ENCODE peak calls at places on chromosome 9, in seven cellular contexts. N is mesendoderm; A is NT2/D1; C is cardiac muscle cell; T is CD8-positive, alpha-beta memory T cell; E is GM23338; D is GM23248. X is an unnamed sample.
A peak's percentile ranks its signal among the peaks of the same experiment; 100 is the strongest.

GRCh38 chr9:81557452-81557956 is 131.8 kb downstream of the TLE1 start:
- DNase-seq in N (no peak), A (no peak), C (peak; percentile 69), T (no peak), E (no peak), D (peak; percentile 25), X (no peak)

GRCh38 chr9:126791406-126792230 is 13.2 kb upstream of the ZBTB43 start:
- DNase-seq in N (peak; percentile 41), A (no peak), C (peak; percentile 67), T (no peak), E (no peak), D (peak; percentile 70), X (no peak)

GRCh38 chr9:120735415-120736126 is 21.3 kb upstream of the MEGF9 start:
- DNase-seq in N (no peak), A (no peak), C (peak; percentile 79), T (no peak), E (no peak), D (peak; percentile 63), X (no peak)

GRCh38 chr9:20358201-20358600 is 264.1 kb downstream of the MLLT3 start:
- DNase-seq in N (no peak), A (no peak), C (peak; percentile 56), T (no peak), E (no peak), D (peak; percentile 68), X (no peak)

GRCh38 chr9:130610862-130611689 is 31.7 kb downstream of the FUBP3 start:
- DNase-seq in N (no peak), A (no peak), C (no peak), T (no peak), E (no peak), D (no peak), X (no peak)

GRCh38 chr9:133683494-133684460 is 47.6 kb downstream of the DBH start:
- DNase-seq in N (peak; percentile 79), A (no peak), C (peak; percentile 66), T (peak; percentile 93), E (no peak), D (peak; percentile 26), X (no peak)

GRCh38 chr9:135797507-135798302 is 95.7 kb downstream of the KCNT1 start:
- DNase-seq in N (peak; percentile 71), A (peak; percentile 46), C (peak; percentile 58), T (no peak), E (peak; percentile 87), D (peak; percentile 75), X (no peak)

GRCh38 chr9:68714416-68715180 is 9.6 kb downstream of the PIP5K1B start:
- DNase-seq in N (no peak), A (no peak), C (no peak), T (no peak), E (no peak), D (no peak), X (no peak)

GRCh38 chr9:38619556-38620447 is 594 bp downstream of the ANKRD18A start:
- DNase-seq in N (peak; percentile 45), A (no peak), C (no peak), T (no peak), E (peak; percentile 42), D (peak; percentile 1), X (no peak)

GRCh38 chr9:122120672-122121071 is 27.6 kb upstream of the TTLL11 start:
- DNase-seq in N (no peak), A (no peak), C (no peak), T (no peak), E (no peak), D (no peak), X (no peak)

GRCh38 chr9:116686693-116687073 is 422 bp upstream of the TRIM32 start:
- DNase-seq in N (no peak), A (no peak), C (no peak), T (no peak), E (peak; percentile 44), D (peak; percentile 55), X (no peak)

GRCh38 chr9:114038724-114039313 is 39.3 kb downstream of the AMBP start:
- DNase-seq in N (no peak), A (no peak), C (no peak), T (no peak), E (no peak), D (no peak), X (no peak)

GRCh38 chr9:79430599-79430998 is 141.2 kb upstream of the TLE4 start:
- DNase-seq in N (no peak), A (no peak), C (no peak), T (no peak), E (no peak), D (no peak), X (no peak)

GRCh38 chr9:116027951-116028350 is 125.6 kb upstream of the PAPPA start:
- DNase-seq in N (no peak), A (no peak), C (peak; percentile 56), T (no peak), E (no peak), D (no peak), X (no peak)

GRCh38 chr9:114126247-114127060 is 27.4 kb upstream of the KIF12 start:
- DNase-seq in N (no peak), A (no peak), C (no peak), T (no peak), E (peak; percentile 69), D (no peak), X (no peak)

GRCh38 chr9:133669402-133669801 is 33.2 kb downstream of the DBH start:
- DNase-seq in N (peak; percentile 44), A (no peak), C (no peak), T (no peak), E (no peak), D (no peak), X (no peak)

DNA sequence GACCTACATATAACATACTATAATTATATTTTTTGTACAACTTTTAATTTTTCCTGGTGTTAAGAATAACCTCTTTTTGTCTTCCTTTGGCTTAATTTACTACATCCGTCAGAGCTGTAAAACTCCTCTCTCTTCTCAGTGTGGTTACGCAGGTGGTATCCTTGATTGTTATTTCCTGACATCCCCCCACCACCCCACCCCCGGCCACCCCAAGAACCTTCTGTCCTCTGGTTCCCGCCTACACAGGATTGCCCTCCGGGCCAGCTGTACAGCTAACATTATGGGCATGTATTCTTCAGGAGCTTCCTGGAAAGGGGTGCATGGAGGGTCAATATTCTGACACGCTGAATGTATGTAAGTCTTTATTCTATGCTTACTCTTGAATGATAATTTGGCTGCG is 13.0 kb upstream of the ANP32B start:
- DNase-seq in N (no peak), A (no peak), C (no peak), T (no peak), E (no peak), D (no peak), X (no peak)
- H3K4me3 ChIP-seq in N (no peak overlapping the region), A (no peak overlapping the region), C (no peak overlapping the region), T (no peak overlapping the region), E (no peak overlapping the region), D (no peak overlapping the region), X (no peak overlapping the region)

DNA sequence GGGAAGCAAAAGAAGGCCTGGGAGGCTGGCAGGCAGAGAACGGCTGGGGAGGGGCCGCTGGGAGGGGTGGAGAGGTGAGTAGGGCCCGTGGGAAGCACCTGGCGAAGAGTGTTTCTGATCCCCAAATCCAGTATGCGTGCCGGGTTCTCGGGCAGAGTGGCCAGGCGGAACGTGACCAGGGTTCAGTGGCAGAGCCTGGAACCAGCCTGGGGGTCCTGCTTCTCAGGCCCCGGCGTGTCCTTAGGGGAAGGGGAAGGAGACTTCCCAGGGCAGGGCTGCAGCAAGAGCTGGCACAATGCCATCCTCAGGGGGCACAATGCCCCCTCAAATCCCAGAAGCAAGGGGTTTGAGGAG is 25.5 kb upstream of the IER5L start:
- DNase-seq in N (no peak), A (no peak), C (no peak), T (no peak), E (no peak), D (no peak), X (no peak)
- H3K4me3 ChIP-seq in N (no peak overlapping the region), A (peak overlapping the region; percentile 55), C (no peak overlapping the region), T (peak overlapping the region; percentile 76), E (peak overlapping the region; percentile 95), D (peak overlapping the region; percentile 78), X (no peak overlapping the region)

GRCh38 chr9:34459356-34459755 is 751 bp downstream of the DNAI1 start:
- DNase-seq in N (no peak), A (no peak), C (no peak), T (no peak), E (no peak), D (no peak), X (no peak)
- H3K4me3 ChIP-seq in N (no peak overlapping the region), A (no peak overlapping the region), C (no peak overlapping the region), T (no peak overlapping the region), E (peak overlapping the region; percentile 88), D (no peak overlapping the region), X (no peak overlapping the region)

GRCh38 chr9:89305868-89306267 is 5.1 kb upstream of the CKS2 start:
- DNase-seq in N (no peak), A (no peak), C (no peak), T (no peak), E (no peak), D (no peak), X (no peak)
- H3K4me3 ChIP-seq in N (no peak overlapping the region), A (no peak overlapping the region), C (no peak overlapping the region), T (no peak overlapping the region), E (no peak overlapping the region), D (no peak overlapping the region), X (no peak overlapping the region)

GRCh38 chr9:137220317-137221094 is 1.5 kb downstream of the RNF208 start:
- DNase-seq in N (no peak), A (no peak), C (no peak), T (peak; percentile 47), E (peak; percentile 31), D (no peak), X (no peak)

GRCh38 chr9:137219757-137220316 is 2.2 kb downstream of the RNF208 start:
- DNase-seq in N (no peak), A (no peak), C (no peak), T (no peak), E (no peak), D (no peak), X (no peak)

GRCh38 chr9:137221095-137221374 is 1.0 kb downstream of the RNF208 start:
- DNase-seq in N (no peak), A (no peak), C (no peak), T (no peak), E (no peak), D (no peak), X (no peak)

GRCh38 chr9:137222190-137223077 is at the start of gene RNF208:
- DNase-seq in N (no peak), A (no peak), C (no peak), T (peak; percentile 53), E (peak; percentile 50), D (peak; percentile 47), X (no peak)

DNA sequence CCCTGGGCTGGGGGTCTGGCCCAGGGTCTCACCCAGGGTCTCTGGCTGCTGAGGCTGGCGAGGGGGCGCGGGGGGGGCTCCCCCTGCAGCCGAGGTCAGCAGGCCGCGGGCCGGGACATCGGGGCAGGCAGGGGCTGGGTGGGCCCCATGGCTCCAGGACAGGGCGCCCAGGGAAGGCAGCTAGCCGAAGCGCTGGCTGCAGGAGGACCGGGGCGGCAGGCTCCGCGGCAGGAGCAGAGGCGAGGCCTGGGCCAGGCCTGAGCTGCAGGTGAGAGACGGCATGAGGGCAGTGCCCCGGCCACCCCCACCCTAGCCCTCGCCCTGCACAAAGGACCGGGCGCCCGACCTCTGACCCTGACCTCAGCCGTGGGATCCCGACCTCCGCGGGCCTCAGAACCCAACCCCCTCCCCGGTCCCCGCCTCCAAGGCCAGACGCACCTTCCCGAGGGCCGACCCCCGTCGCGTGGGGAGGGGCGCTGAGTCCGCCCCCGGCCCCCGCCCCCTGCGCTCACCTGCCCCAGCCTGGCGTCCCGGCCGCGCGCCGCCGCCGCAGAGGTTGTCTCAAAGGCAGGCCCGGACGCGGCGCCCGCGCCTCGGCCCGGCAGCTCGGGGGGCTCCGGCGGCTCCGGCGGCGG is 446 bp downstream of the RNF208 start:
- DNase-seq in N (peak; percentile 30), A (no peak), C (no peak), T (peak; percentile 52), E (peak; percentile 71), D (no peak), X (no peak)
- H3K4me3 ChIP-seq in N (no peak overlapping the region), A (peak overlapping the region; percentile 44), C (peak overlapping the region; percentile 59), T (no peak overlapping the region), E (peak overlapping the region; percentile 58), D (no peak overlapping the region), X (peak overlapping the region; percentile 61)

GRCh38 chr9:109163194-109163593 is 3.9 kb downstream of the FRRS1L start:
- DNase-seq in N (no peak), A (no peak), C (no peak), T (no peak), E (no peak), D (no peak), X (no peak)
- H3K4me3 ChIP-seq in N (no peak overlapping the region), A (no peak overlapping the region), C (no peak overlapping the region), T (no peak overlapping the region), E (no peak overlapping the region), D (no peak overlapping the region), X (no peak overlapping the region)

X was measured in GM12864.